ENCODE peak calls at places on chromosome 12, in ten cellular contexts. Y, J, S, H, U, G, R, C, Q and P are unnamed samples.

GRCh38 chr12:69044887-69045286 is 111.9 kb upstream of the CPM start:
- DNase-seq in S (no peak), G (no peak), C (no peak), U (peak), R (no peak), Y (no peak), H (no peak), J (no peak), Q (no peak), P (no peak)

GRCh38 chr12:18684430-18684829 is 53.4 kb downstream of the PLCZ1 start:
- DNase-seq in U (no peak), R (no peak), Y (no peak), C (no peak), S (no peak), H (no peak), J (peak), Q (no peak), G (no peak), P (no peak)

GRCh38 chr12:52342781-52343490 is 21.7 kb upstream of the KRT83 start:
- DNase-seq in Q (no peak), R (no peak), Y (no peak), S (no peak), U (no peak), J (no peak), H (no peak), C (no peak), G (no peak), P (no peak)

GRCh38 chr12:13780453-13780852 is 200.9 kb downstream of the GRIN2B start:
- DNase-seq in R (no peak), J (no peak), G (no peak), Q (no peak), Y (no peak), S (no peak), H (no peak), C (no peak), U (no peak), P (no peak)

GRCh38 chr12:119669744-119670472 is 2.0 kb downstream of the PRKAB1 start:
- DNase-seq in S (no peak), R (no peak), G (no peak), J (no peak), C (no peak), Y (no peak), Q (no peak), U (no peak), H (no peak), P (no peak)

GRCh38 chr12:47818382-47818700 is 1.4 kb downstream of the HDAC7 start:
- DNase-seq in C (no peak), U (peak), H (no peak), J (no peak), R (no peak), G (no peak), S (no peak), Y (no peak), Q (no peak), P (no peak)

GRCh38 chr12:57166971-57167371 is 19.6 kb upstream of the LRP1-AS start:
- DNase-seq in Q (no peak), Y (no peak), C (no peak), J (peak), G (no peak), S (no peak), H (no peak), U (peak), R (no peak), P (peak)

GRCh38 chr12:49416892-49417291 is 49.6 kb downstream of the SPATS2 start:
- DNase-seq in R (no peak), S (no peak), Y (no peak), U (no peak), H (no peak), Q (no peak), G (no peak), C (no peak), J (no peak), P (no peak)

GRCh38 chr12:115224031-115224430 is 540.1 kb upstream of the TBX3 start:
- DNase-seq in C (no peak), H (no peak), R (no peak), G (no peak), U (no peak), Q (no peak), J (no peak), Y (no peak), S (no peak), P (no peak)

GRCh38 chr12:57196956-57197355 is 19.6 kb upstream of the NXPH4 start:
- DNase-seq in R (no peak), S (no peak), G (no peak), J (no peak), U (no peak), Q (no peak), H (no peak), C (no peak), Y (no peak), P (no peak)

GRCh38 chr12:127485528-127485927 is 781.4 kb upstream of the TMEM132C start:
- DNase-seq in R (peak), U (peak), C (no peak), H (no peak), S (no peak), J (peak), G (no peak), Y (no peak), Q (no peak), P (peak)

GRCh38 chr12:128542844-128543243 is 275.9 kb downstream of the TMEM132C start:
- DNase-seq in Q (no peak), U (no peak), G (no peak), R (no peak), S (no peak), C (no peak), Y (no peak), H (no peak), J (no peak), P (no peak)

GRCh38 chr12:108131657-108132126 is 2.6 kb downstream of the WSCD2 start:
- DNase-seq in U (no peak), C (no peak), Y (no peak), G (no peak), S (no peak), Q (no peak), H (no peak), R (no peak), J (no peak), P (no peak)

GRCh38 chr12:738712-739111 is 13.7 kb upstream of the WNK1 start:
- DNase-seq in Q (no peak), G (no peak), H (no peak), Y (no peak), C (no peak), J (no peak), R (no peak), U (no peak), S (no peak), P (no peak)

GRCh38 chr12:48865441-48866290 is at the start of gene RND1:
- DNase-seq in H (peak), G (peak), S (peak), R (peak), Y (peak), U (peak), Q (peak), J (peak), C (peak), P (peak)

GRCh38 chr12:49541911-49542505 is 3.2 kb downstream of the KCNH3 start:
- DNase-seq in H (no peak), Q (no peak), R (no peak), J (no peak), C (no peak), G (no peak), Y (no peak), S (no peak), U (no peak), P (no peak)

GRCh38 chr12:6080149-6081045 is 44.1 kb downstream of the VWF start:
- DNase-seq in S (no peak), U (no peak), J (no peak), Q (no peak), R (no peak), H (no peak), Y (no peak), G (no peak), C (no peak), P (no peak)

GRCh38 chr12:44127966-44128365 is 292.1 kb downstream of the TMEM117 start:
- DNase-seq in Q (no peak), S (no peak), C (no peak), H (no peak), R (no peak), J (peak), Y (no peak), U (no peak), G (no peak), P (no peak)

GRCh38 chr12:15788266-15789214 is 648 bp downstream of the EPS8 start:
- DNase-seq in H (peak), C (peak), Q (peak), J (peak), S (peak), U (peak), G (peak), R (no peak), Y (no peak), P (peak)

GRCh38 chr12:99386907-99387306 is 260.6 kb upstream of the GARIN6 start:
- DNase-seq in U (no peak), C (no peak), R (no peak), Y (no peak), G (peak), Q (peak), H (no peak), S (no peak), J (no peak), P (no peak)

GRCh38 chr12:3553681-3554546 is 62.9 kb downstream of the PRMT8 start:
- DNase-seq in U (no peak), G (no peak), J (no peak), R (no peak), C (no peak), Y (no peak), Q (peak), S (no peak), H (no peak), P (no peak)

GRCh38 chr12:102061096-102061555 is 665 bp downstream of the WASHC3 start:
- DNase-seq in G (no peak), H (no peak), J (no peak), U (peak), Q (no peak), S (no peak), C (no peak), Y (peak), R (no peak), P (no peak)

GRCh38 chr12:22755629-22756028 is 130.7 kb downstream of the ETNK1 start:
- DNase-seq in J (no peak), Q (no peak), H (no peak), Y (no peak), R (no peak), C (no peak), G (no peak), U (no peak), S (no peak), P (no peak)

GRCh38 chr12:50283924-50284236 is 560 bp upstream of the LIMA1 start:
- DNase-seq in R (no peak), Q (peak), J (peak), Y (no peak), G (no peak), H (no peak), U (peak), C (no peak), S (no peak), P (peak)

GRCh38 chr12:69007858-69008314 is 74.9 kb upstream of the CPM start:
- DNase-seq in G (no peak), U (no peak), J (no peak), R (no peak), H (no peak), Y (no peak), S (no peak), C (no peak), Q (peak), P (no peak)

GRCh38 chr12:110739488-110739887 is 3.2 kb downstream of the PPP1CC start:
- DNase-seq in C (no peak), U (no peak), S (no peak), Q (no peak), G (no peak), J (no peak), H (no peak), Y (no peak), R (no peak), P (no peak)

GRCh38 chr12:79706156-79706555 is 15.4 kb upstream of the PAWR start:
- DNase-seq in Q (no peak), G (no peak), J (no peak), S (no peak), Y (no peak), H (no peak), U (no peak), R (no peak), C (no peak), P (no peak)

GRCh38 chr12:65972149-65972548 is 147.9 kb downstream of the HMGA2 start:
- DNase-seq in Q (no peak), J (no peak), S (no peak), R (no peak), U (no peak), G (no peak), Y (no peak), C (no peak), H (no peak), P (no peak)

GRCh38 chr12:121534495-121535148 is 46.2 kb downstream of the KDM2B start:
- DNase-seq in C (no peak), U (peak), Y (peak), H (no peak), J (no peak), S (peak), G (no peak), Q (peak), R (no peak), P (no peak)

GRCh38 chr12:51048601-51049369 is 658 bp downstream of the LETMD1 start:
- DNase-seq in J (no peak), H (no peak), C (no peak), U (no peak), Y (no peak), Q (no peak), G (no peak), S (no peak), R (no peak), P (no peak)

GRCh38 chr12:64747681-64748080 is 11.5 kb downstream of the GNS start:
- DNase-seq in Y (no peak), G (no peak), Q (no peak), J (no peak), C (no peak), H (no peak), S (no peak), U (no peak), R (no peak), P (no peak)